ENCODE peak calls at places on chromosomes 6 and 20, in six cellular contexts. A is activated T-cell treated with anti-CD3 and anti-CD28 coated beads, Interleukin-2, amount 50 U/mL, for 72 hours; W is bronchial epithelial cell; C is RPMI8226; M is HEK293T; E is left lung. F is an unnamed sample.

GRCh38 chr6:126716826-126717514 is 377.1 kb downstream of the CENPW start:
- DNase-seq in A (no peak), W (peak), C (peak), M (peak), E (no peak), F (no peak)

GRCh38 chr6:38509713-38510112 is 130.0 kb downstream of the BTBD9 start:
- DNase-seq in A (no peak), W (peak), C (no peak), M (no peak), E (no peak), F (no peak)

GRCh38 chr20:58133020-58133419 is 95.4 kb downstream of the ANKRD60 start:
- DNase-seq in A (no peak), W (no peak), C (no peak), M (no peak), E (no peak), F (peak)

GRCh38 chr20:10342152-10342551 is 91.9 kb downstream of the MKKS start:
- DNase-seq in A (no peak), W (no peak), C (no peak), M (no peak), E (peak), F (no peak)

GRCh38 chr6:166623318-166623717 is 3.7 kb downstream of the RPS6KA2 start:
- DNase-seq in A (no peak), W (peak), C (no peak), M (no peak), E (no peak), F (no peak)

GRCh38 chr20:62706857-62707256 is 1.8 kb upstream of the NTSR1 start:
- DNase-seq in A (no peak), W (no peak), C (no peak), M (no peak), E (peak), F (no peak)

GRCh38 chr6:13397359-13398080 is 69.2 kb upstream of the TBC1D7 start:
- DNase-seq in A (no peak), W (no peak), C (peak), M (no peak), E (no peak), F (peak)

GRCh38 chr6:156988276-156989158 is 211.3 kb downstream of the ARID1B start:
- DNase-seq in A (no peak), W (peak), C (peak), M (no peak), E (no peak), F (no peak)

GRCh38 chr6:17519120-17519519 is 81.0 kb upstream of the FAM8A1 start:
- DNase-seq in A (no peak), W (peak), C (no peak), M (no peak), E (no peak), F (no peak)

GRCh38 chr6:149087898-149088297 is 229.6 kb upstream of the TAB2 start:
- DNase-seq in A (no peak), W (peak), C (no peak), M (no peak), E (no peak), F (no peak)

GRCh38 chr6:116010400-116011095 is 50.1 kb downstream of the FRK start:
- DNase-seq in A (peak), W (peak), C (peak), M (peak), E (peak), F (no peak)

GRCh38 chr20:58808296-58809046 is 42.2 kb downstream of the GNAS-AS1 start:
- DNase-seq in A (no peak), W (no peak), C (no peak), M (no peak), E (no peak), F (no peak)

GRCh38 chr6:103122766-103123601 is 1729.5 kb downstream of the GRIK2 start:
- DNase-seq in A (peak), W (peak), C (peak), M (peak), E (peak), F (no peak)

GRCh38 chr6:26502169-26502568 is 2.1 kb downstream of the BTN1A1 start:
- DNase-seq in A (no peak), W (no peak), C (no peak), M (no peak), E (no peak), F (no peak)

GRCh38 chr6:10465633-10466499 is 51.0 kb upstream of the TFAP2A start:
- DNase-seq in A (peak), W (peak), C (peak), M (peak), E (peak), F (no peak)

GRCh38 chr20:62774076-62774714 is 22.1 kb upstream of the MRGBP start:
- DNase-seq in A (no peak), W (no peak), C (no peak), M (no peak), E (peak), F (no peak)

GRCh38 chr6:43308101-43308989 is at the start of gene CRIP3:
- DNase-seq in A (peak), W (peak), C (peak), M (no peak), E (peak), F (no peak)

GRCh38 chr6:154622618-154623336 is 110.4 kb upstream of the SCAF8 start:
- DNase-seq in A (no peak), W (peak), C (no peak), M (no peak), E (no peak), F (no peak)

GRCh38 chr6:31791324-31792089 is 4.0 kb downstream of the VARS1 start:
- DNase-seq in A (peak), W (no peak), C (peak), M (peak), E (peak), F (no peak)

GRCh38 chr6:7938562-7939185 is 28.1 kb upstream of the TXNDC5 start:
- DNase-seq in A (no peak), W (no peak), C (peak), M (no peak), E (no peak), F (no peak)

GRCh38 chr6:119735500-119735899 is 385.9 kb upstream of the MAN1A1 start:
- DNase-seq in A (no peak), W (no peak), C (no peak), M (no peak), E (no peak), F (no peak)

GRCh38 chr6:17450825-17451224 is 57.4 kb downstream of the CAP2 start:
- DNase-seq in A (no peak), W (no peak), C (no peak), M (no peak), E (no peak), F (no peak)

GRCh38 chr6:159117031-159117430 is 52.2 kb upstream of the FNDC1 start:
- DNase-seq in A (no peak), W (peak), C (no peak), M (no peak), E (no peak), F (no peak)

GRCh38 chr6:142695016-142695415 is 250.0 kb downstream of the HIVEP2 start:
- DNase-seq in A (no peak), W (no peak), C (no peak), M (no peak), E (no peak), F (no peak)

GRCh38 chr6:15893556-15894253 is 230.9 kb upstream of the DTNBP1 start:
- DNase-seq in A (no peak), W (peak), C (no peak), M (peak), E (no peak), F (no peak)

GRCh38 chr6:109747216-109747615 is 56.1 kb downstream of the FIG4 start:
- DNase-seq in A (no peak), W (no peak), C (no peak), M (no peak), E (no peak), F (no peak)

GRCh38 chr20:25860531-25861150 is 164.0 kb upstream of the ZNF337 start:
- DNase-seq in A (no peak), W (no peak), C (no peak), M (no peak), E (no peak), F (no peak)

GRCh38 chr20:47551841-47552240 is 50.2 kb downstream of the NCOA3 start:
- DNase-seq in A (no peak), W (no peak), C (no peak), M (no peak), E (no peak), F (no peak)

GRCh38 chr6:10800810-10801209 is 37.5 kb downstream of the MAK start:
- DNase-seq in A (no peak), W (peak), C (no peak), M (no peak), E (no peak), F (no peak)

GRCh38 chr6:88483424-88483823 is 317.3 kb upstream of the CNR1 start:
- DNase-seq in A (no peak), W (no peak), C (no peak), M (no peak), E (no peak), F (no peak)

GRCh38 chr20:62428396-62429160 is 1.2 kb upstream of the RBBP8NL start:
- DNase-seq in A (no peak), W (no peak), C (no peak), M (no peak), E (no peak), F (no peak)

GRCh38 chr20:49345538-49345937 is 67.7 kb upstream of the ZNFX1 start:
- DNase-seq in A (no peak), W (no peak), C (no peak), M (no peak), E (no peak), F (no peak)

F was measured in mesenteric fat pad.